ENCODE peak calls at places on chromosomes 4 and X, in four cellular contexts. One of them, this sample, is unnamed.
A peak's percentile ranks its signal among the peaks of the same experiment; 100 is the strongest.

GRCh38 chr4:86106475-86106874 is 253.4 kb downstream of the MAPK10 start:
- DNase-seq in mesendoderm: no peak
- DNase-seq in H9: no peak
- DNase-seq in IMR-90: no peak
- DNase-seq in this sample: no peak

GRCh38 chr4:71765349-71765748 is 18.5 kb downstream of the GC start:
- DNase-seq in mesendoderm: peak; percentile 23
- DNase-seq in H9: peak; percentile 39
- DNase-seq in IMR-90: peak; percentile 5
- DNase-seq in this sample: no peak

GRCh38 chr4:140448830-140449229 is 21.4 kb upstream of the CLGN start:
- DNase-seq in mesendoderm: no peak
- DNase-seq in H9: no peak
- DNase-seq in IMR-90: no peak
- DNase-seq in this sample: no peak

GRCh38 chr4:102580463-102580842 is 79.3 kb downstream of the NFKB1 start:
- DNase-seq in mesendoderm: no peak
- DNase-seq in H9: no peak
- DNase-seq in IMR-90: no peak
- DNase-seq in this sample: no peak

GRCh38 chr4:182694551-182694950 is 222.6 kb downstream of the DCTD start:
- DNase-seq in mesendoderm: no peak
- DNase-seq in H9: no peak
- DNase-seq in IMR-90: no peak
- DNase-seq in this sample: no peak

GRCh38 chr4:69470561-69470960 is 25.1 kb downstream of the UGT2B4 start:
- DNase-seq in mesendoderm: peak; percentile 14
- DNase-seq in H9: no peak
- DNase-seq in IMR-90: no peak
- DNase-seq in this sample: no peak

GRCh38 chr4:66606908-66607307 is 936.6 kb upstream of the EPHA5 start:
- DNase-seq in mesendoderm: peak; percentile 90
- DNase-seq in H9: no peak
- DNase-seq in IMR-90: no peak
- DNase-seq in this sample: no peak

GRCh38 chrX:13938053-13938765 is 91.5 kb downstream of the GEMIN8 start:
- DNase-seq in mesendoderm: peak; percentile 55
- DNase-seq in H9: peak; percentile 69
- DNase-seq in IMR-90: peak; percentile 2
- DNase-seq in this sample: peak; percentile 9

GRCh38 chr4:182384496-182385155 is 141.4 kb downstream of the TENM3 start:
- DNase-seq in mesendoderm: peak; percentile 15
- DNase-seq in H9: no peak
- DNase-seq in IMR-90: peak; percentile 20
- DNase-seq in this sample: no peak

GRCh38 chr4:81360722-81361121 is 111.0 kb downstream of the RASGEF1B start:
- DNase-seq in mesendoderm: no peak
- DNase-seq in H9: no peak
- DNase-seq in IMR-90: peak; percentile 49
- DNase-seq in this sample: no peak

GRCh38 chrX:148929686-148930085 is 429.3 kb downstream of the AFF2 start:
- DNase-seq in mesendoderm: no peak
- DNase-seq in H9: no peak
- DNase-seq in IMR-90: peak; percentile 5
- DNase-seq in this sample: peak; percentile 2

GRCh38 chrX:49269768-49270248 is at the start of gene PPP1R3F:
- DNase-seq in mesendoderm: no peak
- DNase-seq in H9: no peak
- DNase-seq in IMR-90: no peak
- DNase-seq in this sample: no peak

GRCh38 chrX:50456712-50457484 is 13.7 kb downstream of the DGKK start:
- DNase-seq in mesendoderm: peak; percentile 48
- DNase-seq in H9: no peak
- DNase-seq in IMR-90: no peak
- DNase-seq in this sample: no peak

GRCh38 chrX:41122664-41123257 is 37.5 kb downstream of the USP9X start:
- DNase-seq in mesendoderm: no peak
- DNase-seq in H9: no peak
- DNase-seq in IMR-90: no peak
- DNase-seq in this sample: no peak

GRCh38 chr4:47839259-47839658 is 1.4 kb upstream of the CORIN start:
- DNase-seq in mesendoderm: peak; percentile 45
- DNase-seq in H9: no peak
- DNase-seq in IMR-90: peak; percentile 62
- DNase-seq in this sample: peak; percentile 49

GRCh38 chr4:1708581-1708980 is 3.5 kb downstream of the SLBP start:
- DNase-seq in mesendoderm: no peak
- DNase-seq in H9: no peak
- DNase-seq in IMR-90: no peak
- DNase-seq in this sample: no peak

GRCh38 chr4:185965456-185966384 is 103.2 kb upstream of the TLR3 start:
- DNase-seq in mesendoderm: no peak
- DNase-seq in H9: no peak
- DNase-seq in IMR-90: no peak
- DNase-seq in this sample: no peak

GRCh38 chr4:15894923-15895411 is 43.6 kb downstream of the FGFBP1 start:
- DNase-seq in mesendoderm: no peak
- DNase-seq in H9: no peak
- DNase-seq in IMR-90: peak; percentile 18
- DNase-seq in this sample: peak; percentile 18

GRCh38 chrX:124679199-124679598 is 332.8 kb downstream of the SH2D1A start:
- DNase-seq in mesendoderm: no peak
- DNase-seq in H9: no peak
- DNase-seq in IMR-90: no peak
- DNase-seq in this sample: peak; percentile 6

GRCh38 chrX:15913161-15913560 is 58.5 kb upstream of the AP1S2 start:
- DNase-seq in mesendoderm: no peak
- DNase-seq in H9: no peak
- DNase-seq in IMR-90: no peak
- DNase-seq in this sample: no peak

GRCh38 chr4:154602404-154603020 is 9.9 kb downstream of the FGG start:
- DNase-seq in mesendoderm: no peak
- DNase-seq in H9: no peak
- DNase-seq in IMR-90: no peak
- DNase-seq in this sample: no peak

GRCh38 chr4:153628796-153629315 is 55.2 kb upstream of the TLR2 start:
- DNase-seq in mesendoderm: no peak
- DNase-seq in H9: no peak
- DNase-seq in IMR-90: no peak
- DNase-seq in this sample: no peak

GRCh38 chr4:78720151-78720726 is 55.9 kb upstream of the BMP2K start:
- DNase-seq in mesendoderm: no peak
- DNase-seq in H9: peak; percentile 45
- DNase-seq in IMR-90: no peak
- DNase-seq in this sample: no peak

GRCh38 chrX:56833626-56834025 is 104.6 kb downstream of the NBDY start:
- DNase-seq in mesendoderm: no peak
- DNase-seq in H9: no peak
- DNase-seq in IMR-90: no peak
- DNase-seq in this sample: no peak

GRCh38 chr4:174598800-174599199 is 76.5 kb upstream of the HPGD start:
- DNase-seq in mesendoderm: no peak
- DNase-seq in H9: no peak
- DNase-seq in IMR-90: no peak
- DNase-seq in this sample: no peak

GRCh38 chrX:37686348-37686736 is 751 bp downstream of the XK start:
- DNase-seq in mesendoderm: no peak
- DNase-seq in H9: no peak
- DNase-seq in IMR-90: no peak
- DNase-seq in this sample: no peak

GRCh38 chr4:8045909-8046308 is 106.2 kb upstream of the AFAP1 start:
- DNase-seq in mesendoderm: no peak
- DNase-seq in H9: no peak
- DNase-seq in IMR-90: no peak
- DNase-seq in this sample: no peak

GRCh38 chrX:77422886-77423648 is 24.1 kb upstream of the FGF16 start:
- DNase-seq in mesendoderm: peak; percentile 96
- DNase-seq in H9: peak; percentile 81
- DNase-seq in IMR-90: no peak
- DNase-seq in this sample: no peak

GRCh38 chr4:111434581-111434980 is 710.7 kb upstream of the FAM241A start:
- DNase-seq in mesendoderm: no peak
- DNase-seq in H9: no peak
- DNase-seq in IMR-90: no peak
- DNase-seq in this sample: no peak

GRCh38 chr4:65665951-65666523 is 4.3 kb downstream of the EPHA5 start:
- DNase-seq in mesendoderm: no peak
- DNase-seq in H9: no peak
- DNase-seq in IMR-90: no peak
- DNase-seq in this sample: peak; percentile 12

GRCh38 chr4:90357117-90357710 is 230.0 kb downstream of the CCSER1 start:
- DNase-seq in mesendoderm: peak; percentile 69
- DNase-seq in H9: no peak
- DNase-seq in IMR-90: peak; percentile 77
- DNase-seq in this sample: peak; percentile 64

GRCh38 chrX:129576539-129576938 is 36.5 kb downstream of the OCRL start:
- DNase-seq in mesendoderm: no peak
- DNase-seq in H9: no peak
- DNase-seq in IMR-90: no peak
- DNase-seq in this sample: no peak

GRCh38 chr4:145061325-145061920 is 36.6 kb downstream of the ANAPC10 start:
- DNase-seq in mesendoderm: peak; percentile 58
- DNase-seq in H9: no peak
- DNase-seq in IMR-90: peak; percentile 67
- DNase-seq in this sample: peak; percentile 70

GRCh38 chr4:27008693-27009092 is 148.1 kb downstream of the STIM2 start:
- DNase-seq in mesendoderm: no peak
- DNase-seq in H9: no peak
- DNase-seq in IMR-90: no peak
- DNase-seq in this sample: no peak

GRCh38 chr4:37232315-37232714 is 12.2 kb upstream of the NWD2 start:
- DNase-seq in mesendoderm: no peak
- DNase-seq in H9: no peak
- DNase-seq in IMR-90: no peak
- DNase-seq in this sample: no peak

GRCh38 chrX:50180073-50180940 is 20.5 kb downstream of the AKAP4 start:
- DNase-seq in mesendoderm: peak; percentile 34
- DNase-seq in H9: no peak
- DNase-seq in IMR-90: no peak
- DNase-seq in this sample: no peak

GRCh38 chrX:129836827-129837226 is 6.9 kb downstream of the ZDHHC9 start:
- DNase-seq in mesendoderm: no peak
- DNase-seq in H9: no peak
- DNase-seq in IMR-90: no peak
- DNase-seq in this sample: no peak

DNA sequence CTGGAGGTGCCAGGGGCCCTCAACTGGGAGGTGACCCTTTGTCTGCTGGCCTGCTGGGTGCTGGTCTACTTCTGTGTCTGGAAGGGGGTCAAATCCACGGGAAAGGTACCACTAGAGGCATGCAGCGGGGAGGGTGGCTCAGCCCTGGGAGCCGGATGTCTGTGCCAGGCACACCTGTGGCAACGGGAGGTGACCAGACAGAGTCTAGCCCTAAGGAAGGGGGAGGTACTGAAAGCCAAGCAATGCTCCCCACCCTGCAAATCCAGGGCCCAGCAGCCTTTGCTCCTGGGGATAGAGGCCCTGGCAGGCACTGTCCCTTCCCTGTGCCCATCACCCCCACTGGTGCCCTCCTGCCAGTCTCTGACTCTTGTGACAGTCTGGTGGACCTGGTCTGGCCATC is 4.3 kb downstream of the SLC6A8 start:
- DNase-seq in mesendoderm: no peak
- DNase-seq in H9: no peak
- DNase-seq in IMR-90: no peak
- DNase-seq in this sample: no peak
- H3K23ac ChIP-seq in mesendoderm: no peak overlapping the region
- H3K23ac ChIP-seq in H9: no peak overlapping the region
- H3K23ac ChIP-seq in IMR-90: no peak overlapping the region
- H3K23ac ChIP-seq in this sample: no peak overlapping the region

GRCh38 chrX:31487946-31488345 is 416.1 kb upstream of the FTHL17 start:
- DNase-seq in mesendoderm: no peak
- DNase-seq in H9: no peak
- DNase-seq in IMR-90: no peak
- DNase-seq in this sample: no peak

GRCh38 chrX:31480696-31481095 is 408.9 kb upstream of the FTHL17 start:
- DNase-seq in mesendoderm: no peak
- DNase-seq in H9: no peak
- DNase-seq in IMR-90: no peak
- DNase-seq in this sample: no peak

GRCh38 chrX:31483336-31483735 is 411.5 kb upstream of the FTHL17 start:
- DNase-seq in mesendoderm: no peak
- DNase-seq in H9: no peak
- DNase-seq in IMR-90: peak; percentile 79
- DNase-seq in this sample: peak; percentile 11
- H3K4me2 ChIP-seq in mesendoderm: no peak overlapping the region
- H3K4me2 ChIP-seq in H9: no peak overlapping the region
- H3K4me2 ChIP-seq in IMR-90: no peak overlapping the region
- H3K4me2 ChIP-seq in this sample: no peak overlapping the region

GRCh38 chr4:5756271-5756670 is 45.3 kb downstream of the EVC start:
- DNase-seq in mesendoderm: no peak
- DNase-seq in H9: no peak
- DNase-seq in IMR-90: no peak
- DNase-seq in this sample: no peak
- H3K4me1 ChIP-seq in mesendoderm: peaks cover 8% of the 10 kb centered on the region
- H3K4me1 ChIP-seq in H9: peaks cover 4% of the 10 kb centered on the region
- H3K4me1 ChIP-seq in IMR-90: peaks cover 40% of the 10 kb centered on the region
- H3K4me1 ChIP-seq in this sample: peaks cover 50% of the 10 kb centered on the region

DNA sequence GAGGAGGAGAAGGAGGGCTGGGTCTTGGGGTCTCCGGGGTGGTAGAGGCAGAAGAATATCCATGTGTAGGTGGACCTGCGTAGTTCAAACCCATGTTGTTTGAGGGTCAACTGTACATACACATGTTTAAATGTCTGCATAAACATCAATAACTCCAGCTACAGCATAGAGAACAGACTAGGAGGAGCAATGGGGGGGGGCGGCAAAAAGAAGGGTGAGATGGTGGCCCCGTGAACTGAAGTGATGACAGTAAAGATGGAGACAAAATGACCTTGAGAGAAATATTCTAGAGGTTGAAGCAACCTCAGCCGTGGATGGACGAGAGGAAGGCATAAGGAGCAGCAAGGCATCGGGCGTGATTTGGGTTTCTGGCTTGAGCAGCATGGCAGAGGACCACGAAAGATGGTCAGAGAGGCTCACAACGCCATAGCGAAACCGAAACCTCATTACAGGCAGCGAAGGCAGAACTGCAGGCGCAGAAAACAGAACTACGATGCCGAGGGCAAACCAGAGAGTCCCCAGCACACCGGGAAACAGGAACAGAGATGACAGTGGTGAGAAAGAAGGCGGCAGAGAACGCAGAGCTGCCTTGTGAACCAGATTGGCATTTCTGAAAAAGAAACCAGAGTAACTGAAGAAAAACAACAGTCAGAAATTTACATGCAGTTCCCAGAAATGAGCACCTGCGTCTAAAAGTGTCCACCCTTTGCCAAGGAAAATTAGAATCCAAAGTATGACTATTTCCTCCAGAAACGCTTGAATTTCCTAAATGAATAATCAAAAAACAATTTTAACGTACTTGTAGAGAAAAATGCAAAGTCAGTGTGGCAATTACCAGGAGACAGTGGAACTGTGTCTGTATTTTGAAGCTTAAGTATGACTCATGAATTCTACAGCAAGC is 50.2 kb upstream of the ENPP6 start:
- DNase-seq in mesendoderm: peak; percentile 33
- DNase-seq in H9: peak; percentile 5
- DNase-seq in IMR-90: peak; percentile 97
- DNase-seq in this sample: peak; percentile 81
- H3K23ac ChIP-seq in mesendoderm: no peak overlapping the region
- H3K23ac ChIP-seq in H9: no peak overlapping the region
- H3K23ac ChIP-seq in IMR-90: peak overlapping the region; percentile 64
- H3K23ac ChIP-seq in this sample: no peak overlapping the region

GRCh38 chrX:132023896-132024386 is 839 bp downstream of the STK26 start:
- DNase-seq in mesendoderm: peak; percentile 62
- DNase-seq in H9: peak; percentile 47
- DNase-seq in IMR-90: no peak
- DNase-seq in this sample: peak; percentile 37
- H3K4me2 ChIP-seq in mesendoderm: peak overlapping the region; percentile 71
- H3K4me2 ChIP-seq in H9: peak overlapping the region; percentile 99
- H3K4me2 ChIP-seq in IMR-90: no peak overlapping the region
- H3K4me2 ChIP-seq in this sample: peak overlapping the region; percentile 96